ENCODE peak calls at places on chromosomes 12 and 14, in four cellular contexts. W is dorsolateral prefrontal cortex, F is astrocyte of the cerebellum, A is hepatic stellate cell. I is an unnamed sample.

GRCh38 chr12:131025234-131025633 is 71.5 kb downstream of the ADGRD1 start:
- DNase-seq in W (no peak), F (no peak), A (no peak), I (no peak)

GRCh38 chr12:52175411-52176350 is 16.1 kb downstream of the KRT80 start:
- DNase-seq in F (no peak), W (no peak), A (no peak), I (no peak)

GRCh38 chr12:132638541-132639408 is 20.2 kb downstream of the P2RX2 start:
- DNase-seq in W (peak; percentile 47), A (peak; percentile 84), F (no peak), I (no peak)

GRCh38 chr12:30996255-30996654 is 69.7 kb downstream of the TSPAN11 start:
- DNase-seq in A (no peak), F (peak; percentile 61), W (no peak), I (no peak)

GRCh38 chr14:93013368-93013719 is 90.4 kb downstream of the CHGA start:
- DNase-seq in F (no peak), A (peak; percentile 91), W (no peak), I (peak; percentile 25)

GRCh38 chr12:13165578-13166120 is 30.9 kb upstream of the EMP1 start:
- DNase-seq in W (peak; percentile 58), F (no peak), A (peak; percentile 49), I (no peak)

GRCh38 chr12:46299846-46300245 is 31.0 kb upstream of the SLC38A1 start:
- DNase-seq in A (no peak), F (no peak), W (no peak), I (no peak)

GRCh38 chr14:101182476-101182875 is 279.0 kb upstream of the RTL1 start:
- DNase-seq in W (no peak), F (no peak), A (no peak), I (no peak)

GRCh38 chr12:69091447-69092022 is 147.8 kb upstream of the CPSF6 start:
- DNase-seq in F (no peak), W (no peak), A (no peak), I (no peak)

GRCh38 chr12:25982416-25982815 is 23.9 kb downstream of the RASSF8 start:
- DNase-seq in F (no peak), W (no peak), A (no peak), I (no peak)

GRCh38 chr14:92339426-92339825 is 16.5 kb downstream of the SLC24A4 start:
- DNase-seq in W (no peak), F (no peak), A (no peak), I (no peak)

GRCh38 chr12:67388331-67389163 is 119.4 kb downstream of the CAND1 start:
- DNase-seq in A (no peak), W (no peak), F (no peak), I (no peak)

GRCh38 chr12:114500775-114501473 is 95.0 kb upstream of the TBX5 start:
- DNase-seq in F (no peak), W (no peak), A (no peak), I (no peak)

GRCh38 chr14:57502581-57503254 is 9.1 kb upstream of the CCDC198 start:
- DNase-seq in A (no peak), F (peak; percentile 38), W (peak; percentile 38), I (no peak)

GRCh38 chr12:2891240-2892053 is 756 bp downstream of the TULP3 start:
- DNase-seq in A (peak; percentile 52), F (no peak), W (peak; percentile 61), I (peak; percentile 46)

GRCh38 chr12:116878567-116879508 is 2.4 kb downstream of the HRK start:
- DNase-seq in W (no peak), A (peak; percentile 44), F (no peak), I (no peak)

GRCh38 chr12:104347374-104348075 is 44.0 kb downstream of the EID3 start:
- DNase-seq in W (no peak), A (no peak), F (no peak), I (no peak)

GRCh38 chr12:13079440-13079906 is 24.0 kb downstream of the GSG1 start:
- DNase-seq in A (no peak), F (no peak), W (no peak), I (no peak)

GRCh38 chr12:25994252-25994651 is 35.8 kb downstream of the RASSF8 start:
- DNase-seq in W (no peak), A (peak; percentile 28), F (peak; percentile 99), I (peak; percentile 61)

GRCh38 chr14:85466678-85467077 is 63.3 kb upstream of the FLRT2 start:
- DNase-seq in A (no peak), W (no peak), F (no peak), I (no peak)

GRCh38 chr12:63811755-63812154 is 32.0 kb downstream of the RXYLT1 start:
- DNase-seq in W (no peak), A (no peak), F (no peak), I (no peak)

GRCh38 chr12:124545508-124546418 is 21.6 kb downstream of the NCOR2 start:
- DNase-seq in F (no peak), W (no peak), A (peak; percentile 60), I (no peak)

GRCh38 chr14:84520711-84521338 is 1009.1 kb upstream of the FLRT2 start:
- DNase-seq in A (no peak), F (peak; percentile 37), W (no peak), I (no peak)

GRCh38 chr14:74973003-74973614 is 17.7 kb upstream of the PGF start:
- DNase-seq in F (no peak), A (peak; percentile 59), W (no peak), I (no peak)

GRCh38 chr12:91988571-91988970 is 157.1 kb downstream of the BTG1 start:
- DNase-seq in W (no peak), F (no peak), A (no peak), I (no peak)

GRCh38 chr12:110354172-110354780 is 49.2 kb downstream of the ANAPC7 start:
- DNase-seq in W (no peak), A (no peak), F (no peak), I (no peak)

GRCh38 chr12:100798799-100799198 is 4.2 kb downstream of the ANO4 start:
- DNase-seq in F (peak; percentile 16), W (no peak), A (no peak), I (no peak)

GRCh38 chr14:75254901-75255300 is 23.7 kb upstream of the FOS start:
- DNase-seq in W (no peak), A (no peak), F (no peak), I (no peak)

GRCh38 chr14:66383271-66383670 is 102.9 kb upstream of the CCDC196 start:
- DNase-seq in W (no peak), F (no peak), A (no peak), I (no peak)

GRCh38 chr12:21559855-21560569 is 33.9 kb downstream of the SPX start:
- DNase-seq in A (no peak), W (no peak), F (no peak), I (no peak)

GRCh38 chr12:119020377-119021360 is 39.3 kb downstream of the SRRM4 start:
- DNase-seq in W (no peak), A (no peak), F (no peak), I (no peak)

GRCh38 chr12:15050664-15051063 is 77.8 kb downstream of the PDE6H start:
- DNase-seq in A (no peak), W (no peak), F (peak; percentile 86), I (no peak)

GRCh38 chr12:50924131-50924438 is 28.3 kb upstream of the HIGD1C start:
- DNase-seq in A (no peak), F (no peak), W (no peak), I (no peak)

GRCh38 chr12:103952497-103952896 is 13.2 kb upstream of the TDG start:
- DNase-seq in W (no peak), A (no peak), F (no peak), I (no peak)